ENCODE peak calls at places on chromosomes 4 and X, in eight cellular contexts. X, D, V, B, O, H, W and Y are unnamed samples.

GRCh38 chrX:134999469-134999868 is 8.7 kb downstream of the SMIM10 start:
- DNase-seq in X (peak), D (no peak), V (no peak), B (no peak), O (peak), H (no peak), W (no peak), Y (no peak)

GRCh38 chrX:120365320-120365719 is 3.4 kb downstream of the ATP1B4 start:
- DNase-seq in X (peak), D (peak), V (peak), B (peak), O (no peak), H (peak), W (peak), Y (no peak)

GRCh38 chrX:131703646-131704045 is 159.8 kb downstream of the OR13H1 start:
- DNase-seq in X (no peak), D (no peak), V (no peak), B (no peak), O (no peak), H (no peak), W (no peak), Y (no peak)

GRCh38 chr4:15695240-15695699 is 7.6 kb upstream of the BST1 start:
- DNase-seq in X (peak), D (no peak), V (no peak), B (peak), O (peak), H (no peak), W (no peak), Y (no peak)

GRCh38 chrX:346034-346813 is 27.6 kb upstream of the GTPBP6 start:
- DNase-seq in X (no peak), D (peak), V (peak), B (no peak), O (no peak), H (no peak), W (no peak), Y (peak)

GRCh38 chr4:100075056-100075455 is 115.2 kb downstream of the DDIT4L start:
- DNase-seq in X (no peak), D (no peak), V (no peak), B (no peak), O (no peak), H (no peak), W (no peak), Y (no peak)

GRCh38 chrX:151982217-151982616 is 7.7 kb upstream of the GABRE start:
- DNase-seq in X (peak), D (no peak), V (no peak), B (no peak), O (peak), H (no peak), W (no peak), Y (no peak)

GRCh38 chrX:119729408-119730201 is 28.8 kb upstream of the SOWAHD start:
- DNase-seq in X (peak), D (no peak), V (no peak), B (peak), O (peak), H (peak), W (peak), Y (no peak)

GRCh38 chr4:147085796-147086195 is 140.1 kb upstream of the TTC29 start:
- DNase-seq in X (no peak), D (no peak), V (no peak), B (no peak), O (no peak), H (no peak), W (no peak), Y (no peak)

GRCh38 chr4:142416711-142417275 is 429.3 kb downstream of the INPP4B start:
- DNase-seq in X (peak), D (no peak), V (no peak), B (no peak), O (peak), H (no peak), W (no peak), Y (no peak)

GRCh38 chr4:52864816-52865215 is 2.7 kb downstream of the RASL11B start:
- DNase-seq in X (peak), D (no peak), V (no peak), B (no peak), O (no peak), H (no peak), W (no peak), Y (no peak)

GRCh38 chr4:52863324-52863723 is 1.2 kb downstream of the RASL11B start:
- DNase-seq in X (no peak), D (no peak), V (no peak), B (no peak), O (no peak), H (no peak), W (no peak), Y (no peak)

GRCh38 chr4:52861171-52861873 is 795 bp upstream of the RASL11B start:
- DNase-seq in X (peak), D (no peak), V (no peak), B (no peak), O (no peak), H (no peak), W (no peak), Y (no peak)

GRCh38 chr4:52862605-52863236 is 604 bp downstream of the RASL11B start:
- DNase-seq in X (no peak), D (no peak), V (no peak), B (no peak), O (no peak), H (no peak), W (peak), Y (no peak)

DNA sequence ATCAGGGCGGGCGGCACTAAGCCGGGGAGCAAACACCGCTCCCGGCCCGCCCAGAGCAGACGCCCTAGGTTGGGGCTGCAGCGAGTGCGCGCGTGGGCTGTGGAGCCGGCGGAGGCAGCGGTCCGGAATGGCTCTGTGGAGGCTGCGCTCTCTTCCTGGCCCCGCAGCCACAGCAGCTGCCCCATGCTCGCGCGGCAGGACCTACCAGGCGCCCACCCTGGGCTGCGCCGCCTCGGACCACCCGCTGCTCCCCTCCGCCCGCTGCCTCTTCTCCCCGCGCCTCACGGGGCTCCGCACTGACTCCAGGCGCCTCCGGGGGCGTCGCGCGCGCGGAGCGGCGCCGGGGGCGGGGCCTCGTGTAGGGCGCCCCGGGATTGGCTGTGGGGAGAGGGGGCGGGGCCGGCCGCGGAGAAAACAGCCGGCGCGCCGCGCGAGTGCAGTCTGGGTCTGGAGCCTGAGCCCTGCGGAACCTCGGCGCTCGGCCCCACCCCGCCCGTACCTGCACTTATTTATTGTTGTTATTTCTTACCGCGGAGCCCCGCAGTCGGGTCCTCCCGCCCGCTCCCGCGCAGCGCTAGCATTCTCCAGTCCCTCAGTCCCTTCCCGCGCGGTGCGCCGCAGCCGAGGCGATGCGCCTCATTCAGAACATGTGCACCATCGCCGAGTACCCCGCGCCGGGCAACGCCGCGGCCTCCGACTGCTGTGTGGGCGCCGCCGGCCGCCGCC is at the start of gene RASL11B:
- DNase-seq in X (peak), D (peak), V (peak), B (peak), O (peak), H (peak), W (peak), Y (peak)
- TF ChIP-seq CTCF in X (no peak), D (no peak), V (peak), B (no peak), O (no peak), H (no peak), W (peak), Y (peak)

GRCh38 chrX:149648932-149649331 is 17.3 kb upstream of the TMEM185A start:
- DNase-seq in X (no peak), D (no peak), V (no peak), B (no peak), O (no peak), H (no peak), W (no peak), Y (no peak)
- TF ChIP-seq CTCF in X (no peak), D (no peak), V (no peak), B (peak), O (peak), H (no peak), W (no peak), Y (no peak)

DNA sequence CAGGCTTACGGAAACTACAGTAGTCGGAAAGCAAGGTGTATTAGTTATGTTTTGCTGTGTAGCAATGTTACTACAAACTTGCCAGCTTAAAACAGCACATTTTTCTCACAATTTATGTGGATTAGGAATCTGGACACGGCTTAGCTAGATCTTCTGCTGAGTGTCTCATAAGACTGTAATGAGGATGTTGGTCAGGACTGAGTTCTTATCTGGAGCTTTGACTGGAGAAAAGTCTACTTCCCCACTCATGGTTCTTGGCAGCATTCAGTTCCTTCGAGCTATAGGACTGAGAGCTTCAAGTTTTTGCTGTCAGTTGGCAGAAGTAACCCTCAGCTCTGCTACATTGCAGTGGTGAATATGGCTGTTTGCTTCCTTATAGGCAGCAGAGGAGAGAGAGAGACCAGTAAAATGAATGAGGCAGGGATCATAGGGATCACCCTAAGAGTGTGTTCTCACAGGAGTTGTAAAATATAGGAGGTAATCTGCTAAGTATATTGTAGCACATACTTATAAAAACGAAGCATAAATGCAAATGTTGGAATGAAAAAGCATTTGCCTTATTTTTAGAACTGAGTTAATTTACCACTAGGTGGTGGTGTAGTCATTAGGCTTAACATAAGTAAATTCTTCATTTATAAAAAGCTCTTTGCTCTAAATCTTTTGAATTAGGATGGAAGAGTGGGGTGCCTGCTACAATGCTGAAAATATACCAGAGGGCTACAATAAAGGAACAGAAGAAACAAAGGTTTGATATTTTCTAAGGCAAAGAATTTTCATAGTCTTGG is 38.6 kb downstream of the ALG13 start:
- DNase-seq in X (peak), D (no peak), V (no peak), B (no peak), O (peak), H (no peak), W (no peak), Y (no peak)
- TF ChIP-seq CTCF in X (peak), D (no peak), V (peak), B (peak), O (no peak), H (no peak), W (peak), Y (peak)

GRCh38 chr4:156118821-156119220 is 165.2 kb upstream of the CTSO start:
- DNase-seq in X (no peak), D (no peak), V (no peak), B (no peak), O (no peak), H (no peak), W (no peak), Y (no peak)

GRCh38 chr4:156109943-156110925 is 156.6 kb upstream of the CTSO start:
- DNase-seq in X (peak), D (peak), V (no peak), B (peak), O (peak), H (no peak), W (no peak), Y (no peak)

GRCh38 chr4:156111706-156112105 is 158.0 kb upstream of the CTSO start:
- DNase-seq in X (no peak), D (no peak), V (no peak), B (no peak), O (no peak), H (no peak), W (no peak), Y (no peak)

DNA sequence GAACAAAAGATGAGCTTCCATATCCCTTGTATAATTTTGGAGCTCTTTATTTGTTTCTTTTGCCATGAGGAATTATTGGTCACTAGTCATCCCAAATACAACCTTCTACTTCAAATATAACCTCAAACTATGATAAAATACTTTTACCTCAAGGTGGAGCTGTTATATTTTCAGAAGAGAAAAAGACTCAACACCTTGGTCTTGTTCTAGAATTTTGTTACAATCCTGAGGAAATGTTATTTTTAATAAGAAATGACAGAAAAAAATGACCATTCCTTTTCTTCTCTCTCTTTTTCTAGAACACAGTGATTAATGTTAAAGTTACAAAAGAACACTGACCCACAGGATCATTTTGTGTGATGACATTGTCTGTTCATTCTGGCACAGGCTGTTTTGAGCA is 159.5 kb upstream of the CTSO start:
- DNase-seq in X (no peak), D (no peak), V (no peak), B (no peak), O (peak), H (no peak), W (no peak), Y (no peak)
- TF ChIP-seq CTCF in X (peak), D (no peak), V (no peak), B (peak), O (no peak), H (no peak), W (no peak), Y (peak)